ENCODE peak calls at places on chromosome 20, in four cellular contexts. I, J, W and S are unnamed samples.

GRCh38 chr20:52747736-52748135 is 224.4 kb upstream of the TSHZ2 start:
- DNase-seq in I (no peak), J (peak; percentile 15), W (no peak), S (peak; percentile 20)

GRCh38 chr20:54643761-54644160 is 168.4 kb downstream of the DOK5 start:
- DNase-seq in I (no peak), J (no peak), W (no peak), S (no peak)

GRCh38 chr20:2172305-2173175 is 70.9 kb downstream of the STK35 start:
- DNase-seq in I (no peak), J (peak; percentile 66), W (peak; percentile 78), S (peak; percentile 59)

GRCh38 chr20:20710847-20711315 is 1.6 kb downstream of the RALGAPA2 start:
- DNase-seq in I (no peak), J (no peak), W (peak; percentile 53), S (no peak)

GRCh38 chr20:33744773-33745385 is 13.1 kb downstream of the ZNF341 start:
- DNase-seq in I (no peak), J (no peak), W (no peak), S (no peak)

GRCh38 chr20:57897156-57897874 is 187.5 kb upstream of the PMEPA1 start:
- DNase-seq in I (no peak), J (no peak), W (no peak), S (no peak)

GRCh38 chr20:17921774-17922173 is 46.8 kb downstream of the SNX5 start:
- DNase-seq in I (no peak), J (no peak), W (no peak), S (no peak)

GRCh38 chr20:32982617-32983458 is 21.4 kb downstream of the SUN5 start:
- DNase-seq in I (no peak), J (no peak), W (no peak), S (no peak)

GRCh38 chr20:53943522-53944291 is 126.7 kb downstream of the BCAS1 start:
- DNase-seq in I (no peak), J (no peak), W (peak; percentile 30), S (peak; percentile 51)

GRCh38 chr20:22583773-22584629 is at the start of gene FOXA2:
- DNase-seq in I (no peak), J (no peak), W (no peak), S (no peak)
- H3K4me3 ChIP-seq in I (peak within 1 kb of the TSS; percentile 7), J (no peak within 1 kb of the TSS), W (no peak within 1 kb of the TSS), S (peak within 1 kb of the TSS; percentile 49)

DNA sequence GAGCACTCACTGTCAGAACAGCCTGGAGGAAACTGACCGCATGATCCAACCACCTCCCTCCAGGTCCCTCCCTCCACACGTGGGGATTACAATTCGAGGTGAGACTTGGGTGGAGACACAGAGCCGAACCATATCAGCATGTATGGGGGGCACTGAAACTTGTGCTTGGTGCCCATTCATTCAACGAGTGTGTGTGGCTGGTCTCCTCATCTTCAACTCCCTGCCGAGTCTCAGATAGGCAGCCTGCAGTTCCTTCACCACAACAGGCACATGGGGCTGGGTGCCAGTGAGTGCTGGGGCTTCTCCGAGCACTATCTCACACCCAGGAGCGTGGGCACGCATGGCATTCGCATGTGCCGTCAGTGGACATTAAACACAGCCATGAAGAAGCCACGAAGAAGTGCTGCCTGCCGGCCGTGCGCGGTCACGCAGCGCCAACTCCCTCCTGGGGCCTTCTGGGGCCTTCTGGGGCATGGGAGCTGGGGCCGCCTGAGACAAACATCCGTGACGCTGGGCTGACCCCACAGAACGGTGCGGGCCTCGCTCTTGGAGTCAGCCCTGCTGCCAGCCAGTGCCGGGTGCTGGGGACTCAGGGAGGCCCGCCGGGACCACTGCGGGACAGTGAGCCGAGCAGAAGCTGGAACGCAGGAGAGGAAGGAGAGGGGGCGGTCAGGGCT is 714 bp upstream of the RTEL1 start:
- DNase-seq in I (no peak), J (no peak), W (no peak), S (no peak)
- H2BK12ac ChIP-seq in I (no peak overlapping the region), J (peak overlapping the region; percentile 84), W (peak overlapping the region; percentile 9), S (no peak overlapping the region)

DNA sequence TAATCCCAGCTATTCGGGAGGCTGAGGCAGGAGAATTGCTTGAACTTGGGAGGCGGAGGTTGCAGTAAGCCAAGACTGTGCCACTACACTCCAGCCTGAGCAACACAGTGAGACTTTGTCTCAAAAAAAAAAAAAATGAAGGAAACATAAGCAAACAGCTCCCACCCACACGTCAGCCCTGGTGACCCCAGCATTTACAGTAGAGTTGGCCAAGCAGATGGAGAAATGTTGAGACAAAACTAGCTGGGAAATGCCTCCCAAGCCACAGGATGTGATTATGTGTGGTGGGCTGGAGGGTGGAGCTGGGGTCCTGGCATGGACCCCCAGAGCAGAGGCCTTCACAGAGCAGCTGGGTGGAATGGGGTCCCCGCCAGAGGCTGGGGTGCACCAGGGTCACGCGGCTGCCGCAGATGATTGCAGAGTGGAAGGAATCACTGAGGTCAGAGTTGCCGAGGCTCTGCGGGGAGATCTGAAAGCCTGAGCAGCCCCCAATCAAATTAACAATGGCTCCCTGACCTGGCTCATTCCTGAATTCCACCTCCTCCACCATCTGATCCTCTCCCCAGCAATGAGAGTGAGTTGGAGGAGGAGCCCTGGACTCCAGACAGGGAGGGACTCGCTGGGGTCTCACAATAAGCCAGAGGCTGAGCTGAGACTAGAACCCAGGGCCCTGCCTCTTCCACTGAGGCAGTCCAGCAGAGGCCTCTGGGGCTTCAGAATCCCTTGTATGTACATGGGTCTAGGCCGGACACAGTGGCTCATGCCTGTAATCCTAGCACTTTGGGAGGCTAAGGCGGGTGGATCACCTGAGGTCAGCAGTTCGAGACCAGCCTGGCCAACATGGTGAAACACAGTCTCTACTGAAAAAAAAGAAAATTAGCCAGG is 34.7 kb upstream of the TGM2 start:
- DNase-seq in I (no peak), J (no peak), W (no peak), S (no peak)
- H2AK5ac ChIP-seq in I (no peak overlapping the region), J (no peak overlapping the region), W (peak overlapping the region; percentile 87), S (no peak overlapping the region)

GRCh38 chr20:63027425-63028389 is 20.9 kb upstream of the BHLHE23 start:
- DNase-seq in I (no peak), J (no peak), W (peak; percentile 43), S (no peak)
- H3K4me3 ChIP-seq in I (peak overlapping the region; percentile 29), J (no peak overlapping the region), W (no peak overlapping the region), S (no peak overlapping the region)

GRCh38 chr20:658731-659291 is 5.8 kb upstream of the SRXN1 start:
- DNase-seq in I (no peak), J (no peak), W (no peak), S (no peak)
- H2BK12ac ChIP-seq in I (peak overlapping the region; percentile 96), J (no peak overlapping the region), W (no peak overlapping the region), S (no peak overlapping the region)

GRCh38 chr20:4074877-4075455 is 59.6 kb upstream of the RNF24 start:
- DNase-seq in I (no peak), J (no peak), W (peak; percentile 66), S (no peak)

GRCh38 chr20:4071177-4071723 is 55.9 kb upstream of the RNF24 start:
- DNase-seq in I (no peak), J (no peak), W (no peak), S (no peak)

GRCh38 chr20:4076033-4076432 is 60.7 kb upstream of the RNF24 start:
- DNase-seq in I (no peak), J (no peak), W (no peak), S (no peak)

GRCh38 chr20:4076671-4077070 is 61.3 kb upstream of the RNF24 start:
- DNase-seq in I (no peak), J (no peak), W (no peak), S (peak; percentile 90)

DNA sequence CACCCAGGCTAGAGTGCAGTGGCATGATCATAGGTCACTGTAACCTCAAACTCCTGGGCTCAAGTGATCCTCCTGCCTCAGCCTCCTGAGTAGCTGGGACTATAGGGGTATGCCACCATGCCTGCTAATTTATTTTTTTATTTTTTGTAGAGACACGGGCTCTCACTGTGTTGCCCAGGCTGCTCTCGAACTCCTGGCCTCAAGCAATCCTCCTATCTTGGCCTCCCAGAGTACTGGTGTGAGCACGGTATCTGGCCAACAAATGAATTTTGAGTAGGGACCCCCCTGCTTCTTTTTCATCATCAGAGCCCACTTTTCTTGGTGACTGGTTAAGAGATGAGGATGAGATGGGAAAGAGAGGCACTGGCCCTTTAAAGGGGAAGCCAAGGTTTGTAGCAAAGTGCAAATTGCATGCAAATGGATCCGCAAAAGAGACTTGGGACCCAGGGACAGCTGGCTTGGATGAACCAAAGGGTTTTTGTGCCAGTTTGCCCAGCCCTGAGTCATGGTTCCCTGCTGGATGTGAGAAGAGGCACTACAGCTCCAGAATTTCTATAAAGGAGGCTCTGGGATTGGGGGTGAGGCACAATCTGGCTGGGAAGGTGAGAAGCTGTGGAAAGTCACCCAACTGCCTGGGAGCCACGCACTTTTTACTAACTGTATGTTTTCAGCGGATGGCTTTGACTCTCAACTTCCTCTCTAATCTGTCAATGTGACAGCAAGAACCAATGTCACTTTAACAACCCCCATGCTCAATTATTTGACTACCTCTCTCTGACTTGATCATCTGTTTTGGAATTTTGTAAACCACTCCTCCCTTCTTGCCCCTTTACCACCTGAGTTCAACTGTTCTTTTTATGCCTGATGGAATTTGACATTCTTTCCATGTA is 58.7 kb upstream of the RNF24 start:
- DNase-seq in I (no peak), J (no peak), W (no peak), S (no peak)
- H2AK5ac ChIP-seq in I (no peak overlapping the region), J (no peak overlapping the region), W (no peak overlapping the region), S (no peak overlapping the region)

GRCh38 chr20:23122959-23123655 is 37.0 kb upstream of the CD93 start:
- DNase-seq in I (no peak), J (no peak), W (no peak), S (no peak)
- H3K4me3 ChIP-seq in I (no peak overlapping the region), J (no peak overlapping the region), W (no peak overlapping the region), S (no peak overlapping the region)

DNA sequence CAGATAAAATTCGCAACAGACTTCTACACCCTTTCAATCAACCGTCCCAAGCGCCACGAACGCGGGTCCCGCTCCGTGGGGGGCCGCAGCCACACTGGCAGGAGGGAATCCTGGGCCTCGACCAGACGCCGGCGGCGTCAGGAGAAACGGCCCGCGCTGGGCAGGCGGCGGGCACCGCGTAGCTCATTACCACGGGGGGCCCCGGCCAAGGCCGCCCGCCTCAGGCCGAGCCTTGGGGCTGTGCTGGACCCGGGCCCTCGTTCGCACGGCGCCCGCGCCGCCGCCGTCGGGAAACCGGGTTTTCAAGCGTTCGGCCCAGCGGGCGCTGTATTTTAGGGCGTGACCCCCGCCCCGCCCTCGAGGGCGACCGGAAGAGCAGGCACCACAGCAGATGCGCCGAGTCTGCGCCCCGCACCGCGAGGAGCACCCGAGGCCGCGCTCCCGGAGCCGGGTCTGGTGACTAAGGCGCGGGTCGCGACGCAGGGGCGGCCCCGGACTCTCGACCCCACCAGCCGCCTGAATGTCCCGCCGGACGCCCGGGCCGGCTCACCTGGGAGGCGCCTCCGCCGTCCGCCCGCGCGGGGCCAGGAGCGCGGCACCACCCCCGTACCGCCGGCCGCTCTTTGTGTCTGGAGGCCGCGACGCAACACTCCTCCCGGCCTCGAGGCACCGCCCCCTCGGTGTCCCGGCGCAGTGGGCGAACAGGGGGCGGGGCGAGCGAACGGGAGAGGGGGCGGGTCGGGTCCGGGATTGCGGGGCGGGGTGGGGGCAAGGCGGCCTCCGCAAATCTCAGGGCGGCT is at the start of gene NINL:
- DNase-seq in I (peak; percentile 47), J (peak; percentile 78), W (peak; percentile 60), S (peak; percentile 73)
- H2BK12ac ChIP-seq in I (peak within 1 kb of the TSS; percentile 96), J (no peak within 1 kb of the TSS), W (peak within 1 kb of the TSS; percentile 34), S (peak within 1 kb of the TSS; percentile 39)

GRCh38 chr20:51331466-51331865 is 211.1 kb downstream of the NFATC2 start:
- DNase-seq in I (no peak), J (no peak), W (no peak), S (no peak)
- H2AK5ac ChIP-seq in I (no peak overlapping the region), J (no peak overlapping the region), W (no peak overlapping the region), S (no peak overlapping the region)